ENCODE peak calls at places on chromosome 17, in seven cellular contexts. G is GM12878, E is K562, D is GM12891, J is SK-N-SH, W is H1, Q is HepG2. U is an unnamed sample.

GRCh38 chr17:52673791-52674190 is 515.3 kb upstream of the CA10 start:
- DNase-seq in Q (no peak), J (no peak), E (no peak), W (no peak), D (no peak), G (no peak), U (no peak)

GRCh38 chr17:17561408-17562144 is 29.9 kb downstream of the PEMT start:
- DNase-seq in Q (no peak), J (no peak), E (no peak), G (no peak), W (no peak), D (no peak), U (no peak)

GRCh38 chr17:80949451-80950421 is 41.9 kb upstream of the CHMP6 start:
- DNase-seq in J (no peak), D (no peak), W (no peak), G (no peak), Q (no peak), E (no peak), U (peak)

GRCh38 chr17:82088838-82089722 is 9.0 kb downstream of the FASN start:
- DNase-seq in W (no peak), D (no peak), J (no peak), Q (no peak), G (no peak), E (no peak), U (no peak)

GRCh38 chr17:72056727-72057290 is 64.0 kb upstream of the SOX9 start:
- DNase-seq in D (no peak), G (no peak), E (no peak), J (no peak), W (peak), Q (no peak), U (no peak)

GRCh38 chr17:57852041-57852954 is 2.5 kb upstream of the MRPS23 start:
- DNase-seq in Q (no peak), G (no peak), E (no peak), W (peak), D (no peak), J (no peak), U (no peak)

GRCh38 chr17:74760404-74761105 is 12.1 kb downstream of the NHERF1 start:
- DNase-seq in G (no peak), D (no peak), E (peak), J (peak), Q (no peak), W (no peak), U (no peak)

GRCh38 chr17:63247706-63248105 is 198.4 kb downstream of the CYB561 start:
- DNase-seq in G (no peak), D (no peak), E (no peak), J (peak), W (no peak), Q (no peak), U (no peak)

GRCh38 chr17:9932481-9932880 is 27.4 kb upstream of the RCVRN start:
- DNase-seq in J (no peak), W (no peak), E (no peak), Q (no peak), G (no peak), D (no peak), U (no peak)

GRCh38 chr17:78357177-78357586 is 2.7 kb downstream of the SOCS3 start:
- DNase-seq in G (no peak), J (peak), Q (no peak), D (no peak), W (no peak), E (peak), U (no peak)

GRCh38 chr17:68820825-68821481 is 134.2 kb downstream of the ABCA8 start:
- DNase-seq in Q (peak), W (no peak), D (no peak), G (no peak), J (no peak), E (no peak), U (no peak)

GRCh38 chr17:79803997-79804855 is 7.3 kb upstream of the CBX8 start:
- DNase-seq in G (peak), Q (no peak), D (no peak), W (peak), J (peak), E (no peak), U (no peak)

GRCh38 chr17:59696682-59697277 is 10.4 kb downstream of the PTRH2 start:
- DNase-seq in J (no peak), G (peak), E (no peak), D (no peak), W (no peak), Q (no peak), U (no peak)

GRCh38 chr17:3886776-3887175 is 6.1 kb downstream of the CAMKK1 start:
- DNase-seq in J (no peak), W (no peak), Q (no peak), E (no peak), D (no peak), G (no peak), U (no peak)

GRCh38 chr17:333626-334396 is 18.8 kb downstream of the RPH3AL start:
- DNase-seq in D (no peak), W (peak), G (no peak), Q (no peak), E (no peak), J (peak), U (no peak)

GRCh38 chr17:7042507-7043194 is 1.2 kb downstream of the SLC16A11 start:
- DNase-seq in E (no peak), J (peak), D (no peak), Q (no peak), G (no peak), W (peak), U (no peak)

GRCh38 chr17:74757931-74758845 is 9.8 kb downstream of the NHERF1 start:
- DNase-seq in W (no peak), E (no peak), G (no peak), J (peak), D (no peak), Q (no peak), U (no peak)

GRCh38 chr17:7258731-7259554 is 3.3 kb downstream of the CLDN7 start:
- DNase-seq in D (no peak), Q (peak), G (no peak), W (no peak), E (no peak), J (no peak), U (no peak)

GRCh38 chr17:35795007-35795870 is at the start of gene MMP28:
- DNase-seq in G (no peak), W (peak), E (peak), J (peak), D (peak), Q (no peak), U (peak)
- TF ChIP-seq POLR2AphosphoS5 in G (no peak), W (no peak), E (no peak), J (no peak), D (no peak), Q (no peak), U (no peak)

GRCh38 chr17:35731239-35731931 is at the start of gene RASL10B:
- DNase-seq in E (peak), D (peak), J (peak), G (no peak), W (peak), Q (peak), U (no peak)
- TF ChIP-seq TAF1 in E (no peak), D (no peak), J (no peak), G (no peak), W (no peak), Q (peak), U (no peak)

GRCh38 chr17:61568219-61569072 is 22.6 kb downstream of the NACA2 start:
- DNase-seq in J (no peak), D (no peak), W (no peak), G (no peak), Q (peak), E (no peak), U (no peak)
- TF ChIP-seq POLR2AphosphoS5 in J (no peak), D (no peak), W (no peak), G (no peak), Q (no peak), E (no peak), U (no peak)

GRCh38 chr17:34313164-34313563 is 6.1 kb upstream of the CCL8 start:
- DNase-seq in D (no peak), G (no peak), Q (no peak), J (no peak), W (no peak), E (no peak), U (no peak)

GRCh38 chr17:34318474-34318873 is 761 bp upstream of the CCL8 start:
- DNase-seq in J (no peak), E (peak), G (no peak), D (no peak), Q (no peak), W (peak), U (no peak)

GRCh38 chr17:34311291-34311690 is 7.9 kb upstream of the CCL8 start:
- DNase-seq in G (no peak), Q (no peak), E (no peak), D (no peak), W (no peak), J (no peak), U (no peak)

GRCh38 chr17:34312080-34312479 is 7.2 kb upstream of the CCL8 start:
- DNase-seq in G (no peak), J (no peak), W (no peak), D (no peak), Q (no peak), E (no peak), U (no peak)

GRCh38 chr17:34314279-34314678 is 5.0 kb upstream of the CCL8 start:
- DNase-seq in G (no peak), Q (no peak), J (no peak), D (no peak), E (no peak), W (no peak), U (no peak)
- TF ChIP-seq TAF1 in G (no peak), Q (no peak), J (no peak), D (no peak), E (no peak), W (no peak), U (no peak)